ENCODE peak calls at places on chromosome 5, in seven cellular contexts. Y is substantia nigra; M is sigmoid colon; E is HCT116; A is CD8-positive, alpha-beta T cell; C is brain microvascular endothelial cell; V is tibial artery. S is an unnamed sample.

GRCh38 chr5:95892784-95893354 is 68.8 kb downstream of the ELL2 start:
- DNase-seq in M (no peak), C (peak), E (peak), A (no peak), V (no peak), Y (no peak), S (no peak)

GRCh38 chr5:34658023-34658422 is 1.9 kb downstream of the RAI14 start:
- DNase-seq in E (no peak), C (peak), Y (no peak), A (no peak), V (no peak), M (no peak), S (no peak)

GRCh38 chr5:133552925-133553525 is 59.3 kb downstream of the FSTL4 start:
- DNase-seq in C (peak), E (peak), Y (no peak), M (peak), A (peak), V (peak), S (peak)

GRCh38 chr5:150505041-150505511 is 2.9 kb upstream of the NDST1 start:
- DNase-seq in C (no peak), V (no peak), Y (no peak), E (no peak), M (no peak), A (no peak), S (no peak)

GRCh38 chr5:149019562-149020140 is 43.2 kb downstream of the SH3TC2 start:
- DNase-seq in E (no peak), C (no peak), V (no peak), Y (no peak), A (no peak), M (no peak), S (no peak)

GRCh38 chr5:125455041-125455440 is 708.6 kb upstream of the ZNF608 start:
- DNase-seq in M (no peak), A (no peak), E (no peak), Y (no peak), V (no peak), C (no peak), S (no peak)

GRCh38 chr5:109483395-109483974 is 73.7 kb upstream of the PJA2 start:
- DNase-seq in V (no peak), E (no peak), M (no peak), C (no peak), A (no peak), Y (no peak), S (no peak)

GRCh38 chr5:31193591-31194457 is at the start of gene CDH6:
- DNase-seq in Y (peak), C (peak), M (no peak), A (no peak), E (no peak), V (peak), S (no peak)

GRCh38 chr5:132909702-132910101 is 36.2 kb downstream of the LEAP2 start:
- DNase-seq in A (no peak), V (no peak), M (no peak), E (no peak), Y (no peak), C (no peak), S (no peak)

GRCh38 chr5:163498886-163499285 is 6.5 kb upstream of the MAT2B start:
- DNase-seq in Y (no peak), V (no peak), E (no peak), A (no peak), C (peak), M (no peak), S (no peak)

GRCh38 chr5:81254886-81255285 is 21.8 kb downstream of the CKMT2 start:
- DNase-seq in C (no peak), E (no peak), M (no peak), A (no peak), Y (no peak), V (no peak), S (no peak)

GRCh38 chr5:62268239-62268638 is 37.8 kb upstream of the KIF2A start:
- DNase-seq in V (no peak), E (peak), Y (no peak), A (no peak), M (no peak), C (no peak), S (no peak)

GRCh38 chr5:9348296-9348996 is 197.4 kb downstream of the SEMA5A start:
- DNase-seq in A (no peak), V (no peak), E (no peak), Y (no peak), C (peak), M (no peak), S (no peak)

GRCh38 chr5:158639876-158640570 is 459.7 kb downstream of the EBF1 start:
- DNase-seq in E (no peak), A (no peak), M (no peak), V (no peak), Y (no peak), C (peak), S (no peak)

GRCh38 chr5:163916376-163916775 is 411.0 kb downstream of the MAT2B start:
- DNase-seq in Y (no peak), C (no peak), A (no peak), M (no peak), V (no peak), E (no peak), S (no peak)

GRCh38 chr5:36078430-36078829 is 11.7 kb upstream of the UGT3A2 start:
- DNase-seq in C (no peak), E (no peak), Y (no peak), V (no peak), A (no peak), M (no peak), S (no peak)

GRCh38 chr5:151880304-151880703 is 44.3 kb downstream of the GLRA1 start:
- DNase-seq in M (no peak), E (no peak), A (no peak), C (no peak), V (no peak), Y (no peak), S (no peak)

DNA sequence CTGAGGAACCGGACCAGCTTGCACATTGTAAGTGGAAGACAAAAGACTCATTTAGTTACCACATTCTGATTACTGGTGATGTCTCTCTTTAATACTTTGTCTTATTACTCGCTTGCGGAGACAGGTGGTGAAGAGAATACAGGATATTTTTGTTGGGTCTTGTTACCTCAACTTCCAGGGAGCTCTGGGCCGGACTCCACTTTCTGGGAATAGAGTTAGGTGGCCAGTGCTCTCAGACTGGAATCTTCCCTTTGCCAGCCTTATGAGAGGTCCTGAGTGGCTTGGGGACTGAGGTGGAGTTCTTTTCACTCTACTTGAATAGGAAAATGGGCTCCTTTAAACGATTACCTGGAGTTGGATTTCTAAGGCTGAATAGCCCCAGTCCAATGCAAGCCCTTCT is 33.3 kb upstream of the SPRY4 start:
- DNase-seq in V (no peak), A (no peak), C (no peak), Y (no peak), E (no peak), M (peak), S (no peak)
- H3K27ac ChIP-seq in V (peak), A (no peak), C (no peak), Y (no peak), E (peak), M (peak), S (no peak)

GRCh38 chr5:179822059-179822432 is 1.3 kb downstream of the SQSTM1 start:
- DNase-seq in Y (no peak), V (no peak), A (no peak), C (no peak), M (no peak), E (no peak), S (no peak)

GRCh38 chr5:179820483-179821297 is at the start of gene SQSTM1:
- DNase-seq in M (peak), A (peak), E (no peak), V (peak), C (peak), Y (peak), S (peak)

GRCh38 chr5:179821298-179822058 is 773 bp downstream of the SQSTM1 start:
- DNase-seq in C (peak), Y (peak), M (peak), E (peak), V (peak), A (peak), S (peak)

GRCh38 chr5:179823937-179824744 is 3.4 kb downstream of the SQSTM1 start:
- DNase-seq in C (no peak), A (no peak), V (no peak), M (peak), E (no peak), Y (no peak), S (no peak)

GRCh38 chr5:179822444-179822990 is 1.8 kb downstream of the SQSTM1 start:
- DNase-seq in E (no peak), C (no peak), V (no peak), A (no peak), Y (no peak), M (peak), S (no peak)
- H3K27ac ChIP-seq in E (peak), C (no peak), V (peak), A (no peak), Y (peak), M (peak), S (no peak)

GRCh38 chr5:135221187-135221473 is 177.9 kb downstream of the MACROH2A1 start:
- DNase-seq in M (peak), Y (no peak), E (no peak), V (no peak), C (no peak), A (no peak), S (no peak)

GRCh38 chr5:135218486-135218755 is 180.6 kb downstream of the MACROH2A1 start:
- DNase-seq in V (no peak), Y (no peak), A (no peak), C (no peak), E (no peak), M (no peak), S (no peak)

GRCh38 chr5:135219239-135219638 is 179.8 kb downstream of the MACROH2A1 start:
- DNase-seq in C (no peak), Y (no peak), V (no peak), M (no peak), A (no peak), E (no peak), S (no peak)

GRCh38 chr5:135220394-135221186 is 178.4 kb downstream of the MACROH2A1 start:
- DNase-seq in A (no peak), Y (no peak), M (no peak), C (no peak), E (no peak), V (no peak), S (no peak)

GRCh38 chr5:135219868-135220267 is 179.2 kb downstream of the MACROH2A1 start:
- DNase-seq in E (no peak), V (no peak), Y (no peak), M (peak), A (no peak), C (no peak), S (no peak)
- H3K27ac ChIP-seq in E (no peak), V (no peak), Y (no peak), M (no peak), A (no peak), C (no peak), S (no peak)

DNA sequence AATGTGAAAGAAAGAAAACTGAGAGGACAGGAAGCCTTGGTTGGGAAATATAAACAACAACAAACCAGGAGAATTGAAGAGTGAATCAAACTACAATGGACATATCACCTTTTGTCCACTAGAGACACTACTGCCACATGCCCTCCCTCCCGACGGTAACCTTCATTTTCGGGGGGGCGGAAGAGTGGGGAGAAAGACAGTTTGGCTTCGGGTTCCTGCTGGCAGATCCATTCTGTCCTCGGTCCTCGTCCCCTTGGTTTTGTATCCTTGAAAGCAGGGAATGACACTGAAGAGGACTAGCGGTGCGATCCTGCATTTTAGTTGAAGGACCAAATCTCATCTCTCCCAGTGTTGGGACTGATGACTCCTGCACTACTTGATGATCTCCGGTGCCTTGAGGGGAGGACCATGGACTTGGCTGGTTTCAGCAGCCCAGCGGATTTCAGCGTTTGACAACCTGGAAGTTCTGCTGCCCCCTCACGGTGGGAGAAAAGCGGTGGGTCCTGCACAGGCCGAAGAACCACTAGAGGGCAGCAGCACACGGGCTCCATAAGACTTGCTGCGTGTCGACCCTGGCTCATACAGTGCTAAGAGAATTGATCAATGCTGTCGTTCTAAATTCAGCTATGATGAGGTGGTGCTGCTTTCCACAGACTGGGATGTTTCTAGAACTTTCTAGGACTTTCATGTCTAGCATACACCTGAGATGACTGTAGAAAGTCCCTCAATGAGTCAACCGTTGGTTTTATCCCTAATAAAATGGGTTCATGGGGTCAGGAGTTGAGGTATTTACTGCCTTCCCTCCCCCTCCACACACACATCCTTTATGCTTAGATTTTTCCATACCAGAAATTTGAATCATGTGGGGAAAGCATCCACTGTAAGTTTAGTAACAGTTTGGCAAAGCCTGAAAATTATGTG is 15.1 kb upstream of the ZNF131 start:
- DNase-seq in M (peak), A (peak), C (peak), Y (peak), V (peak), E (peak), S (peak)
- H3K27ac ChIP-seq in M (peak), A (no peak), C (peak), Y (peak), V (peak), E (no peak), S (no peak)

GRCh38 chr5:157166494-157167218 is 592 bp upstream of the GARIN3 start:
- DNase-seq in M (no peak), Y (no peak), V (no peak), A (no peak), C (no peak), E (no peak), S (no peak)
- H3K27ac ChIP-seq in M (no peak), Y (no peak), V (no peak), A (no peak), C (no peak), E (no peak), S (no peak)

DNA sequence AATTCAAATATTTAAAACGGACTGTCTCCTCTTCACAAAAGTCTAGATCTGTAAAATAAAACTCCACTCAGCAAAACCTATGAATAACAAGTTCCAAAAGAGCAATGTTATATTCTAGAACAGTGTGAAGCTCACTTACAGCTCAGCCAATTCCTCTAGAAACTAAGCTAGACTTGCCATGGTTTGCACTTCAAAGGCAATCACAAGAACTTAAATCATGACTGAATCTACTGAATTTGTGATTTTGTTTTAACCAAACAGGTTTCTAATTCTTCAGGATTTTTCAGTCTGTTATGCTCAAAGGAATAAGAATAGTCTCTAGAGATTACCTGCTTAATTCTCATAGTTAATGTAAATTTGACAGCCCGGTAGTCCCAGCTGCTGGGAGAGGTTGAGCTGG is 1.4 kb upstream of the PKD2L2 start:
- DNase-seq in A (no peak), V (no peak), Y (no peak), C (no peak), E (no peak), M (no peak), S (no peak)
- H3K27ac ChIP-seq in A (no peak), V (no peak), Y (peak), C (no peak), E (no peak), M (no peak), S (no peak)

GRCh38 chr5:181220178-181220515 is 2.9 kb upstream of the TRIM41 start:
- DNase-seq in M (no peak), C (no peak), Y (no peak), V (no peak), A (no peak), E (no peak), S (no peak)

GRCh38 chr5:181217111-181217804 is 5.8 kb upstream of the TRIM41 start:
- DNase-seq in Y (no peak), A (no peak), C (peak), V (peak), M (peak), E (no peak), S (peak)

GRCh38 chr5:181217805-181218065 is 5.3 kb upstream of the TRIM41 start:
- DNase-seq in V (no peak), A (no peak), Y (no peak), E (no peak), C (no peak), M (no peak), S (peak)

GRCh38 chr5:181219262-181220177 is 3.6 kb upstream of the TRIM41 start:
- DNase-seq in Y (no peak), A (no peak), V (no peak), C (no peak), M (no peak), E (no peak), S (no peak)

GRCh38 chr5:181218795-181219124 is 4.3 kb upstream of the TRIM41 start:
- DNase-seq in E (no peak), M (no peak), Y (no peak), C (no peak), A (no peak), V (no peak), S (no peak)
- H3K27ac ChIP-seq in E (peak), M (peak), Y (no peak), C (no peak), A (no peak), V (peak), S (no peak)

GRCh38 chr5:42495908-42496307 is 72.7 kb downstream of the GHR start:
- DNase-seq in C (no peak), M (no peak), E (no peak), Y (no peak), A (no peak), V (no peak), S (no peak)
- H3K27ac ChIP-seq in C (no peak), M (no peak), E (no peak), Y (no peak), A (no peak), V (no peak), S (no peak)